ENCODE peak calls at places on chromosomes 7 and 10, in nine cellular contexts. One of them, this sample, is unnamed.

GRCh38 chr7:45876519-45876918 is 3.6 kb upstream of the CCDC201 start:
- DNase-seq in brain microvascular endothelial cell: no peak
- DNase-seq in HCT116: no peak
- DNase-seq in H7: no peak
- DNase-seq in IMR-90: no peak
- DNase-seq in right cardiac atrium: no peak
- DNase-seq in HL-60: no peak
- DNase-seq in NT2/D1: no peak
- DNase-seq in trophoblast cell: no peak
- DNase-seq in this sample: no peak

GRCh38 chr10:84097787-84098353 is 41.4 kb upstream of the GHITM start:
- DNase-seq in brain microvascular endothelial cell: no peak
- DNase-seq in HCT116: no peak
- DNase-seq in H7: peak; percentile 26
- DNase-seq in IMR-90: peak; percentile 10
- DNase-seq in right cardiac atrium: no peak
- DNase-seq in HL-60: no peak
- DNase-seq in NT2/D1: no peak
- DNase-seq in trophoblast cell: no peak
- DNase-seq in this sample: no peak

GRCh38 chr7:76394962-76395361 is 14.5 kb downstream of the SSC4D start:
- DNase-seq in brain microvascular endothelial cell: no peak
- DNase-seq in HCT116: no peak
- DNase-seq in H7: peak; percentile 19
- DNase-seq in IMR-90: no peak
- DNase-seq in right cardiac atrium: no peak
- DNase-seq in HL-60: peak; percentile 23
- DNase-seq in NT2/D1: no peak
- DNase-seq in trophoblast cell: no peak
- DNase-seq in this sample: no peak

GRCh38 chr7:104926189-104926904 is 87.7 kb upstream of the KMT2E start:
- DNase-seq in brain microvascular endothelial cell: no peak
- DNase-seq in HCT116: no peak
- DNase-seq in H7: no peak
- DNase-seq in IMR-90: no peak
- DNase-seq in right cardiac atrium: no peak
- DNase-seq in HL-60: no peak
- DNase-seq in NT2/D1: no peak
- DNase-seq in trophoblast cell: no peak
- DNase-seq in this sample: no peak

GRCh38 chr7:153886506-153887391 is 165.4 kb upstream of the DPP6 start:
- DNase-seq in brain microvascular endothelial cell: no peak
- DNase-seq in HCT116: no peak
- DNase-seq in H7: peak; percentile 87
- DNase-seq in IMR-90: no peak
- DNase-seq in right cardiac atrium: peak; percentile 7
- DNase-seq in HL-60: no peak
- DNase-seq in NT2/D1: peak; percentile 32
- DNase-seq in trophoblast cell: no peak
- DNase-seq in this sample: no peak

GRCh38 chr7:72077776-72078175 is 334.4 kb downstream of the CALN1 start:
- DNase-seq in brain microvascular endothelial cell: no peak
- DNase-seq in HCT116: no peak
- DNase-seq in H7: no peak
- DNase-seq in IMR-90: no peak
- DNase-seq in right cardiac atrium: no peak
- DNase-seq in HL-60: no peak
- DNase-seq in NT2/D1: no peak
- DNase-seq in trophoblast cell: no peak
- DNase-seq in this sample: no peak

GRCh38 chr7:46651561-46652088 is 730.6 kb upstream of the IGFBP3 start:
- DNase-seq in brain microvascular endothelial cell: no peak
- DNase-seq in HCT116: peak; percentile 47
- DNase-seq in H7: no peak
- DNase-seq in IMR-90: no peak
- DNase-seq in right cardiac atrium: no peak
- DNase-seq in HL-60: no peak
- DNase-seq in NT2/D1: no peak
- DNase-seq in trophoblast cell: peak; percentile 57
- DNase-seq in this sample: no peak

GRCh38 chr10:19930936-19931859 is 115.0 kb downstream of the PLXDC2 start:
- DNase-seq in brain microvascular endothelial cell: peak; percentile 56
- DNase-seq in HCT116: no peak
- DNase-seq in H7: no peak
- DNase-seq in IMR-90: peak; percentile 70
- DNase-seq in right cardiac atrium: no peak
- DNase-seq in HL-60: no peak
- DNase-seq in NT2/D1: no peak
- DNase-seq in trophoblast cell: no peak
- DNase-seq in this sample: peak; percentile 29

GRCh38 chr7:128883622-128884549 is 21.2 kb downstream of the ATP6V1F start:
- DNase-seq in brain microvascular endothelial cell: peak; percentile 70
- DNase-seq in HCT116: peak; percentile 58
- DNase-seq in H7: peak; percentile 98
- DNase-seq in IMR-90: peak; percentile 54
- DNase-seq in right cardiac atrium: peak; percentile 83
- DNase-seq in HL-60: peak; percentile 83
- DNase-seq in NT2/D1: peak; percentile 78
- DNase-seq in trophoblast cell: peak; percentile 81
- DNase-seq in this sample: no peak

GRCh38 chr10:132845780-132846595 is 60.0 kb upstream of the NKX6-2 start:
- DNase-seq in brain microvascular endothelial cell: no peak
- DNase-seq in HCT116: no peak
- DNase-seq in H7: peak; percentile 51
- DNase-seq in IMR-90: no peak
- DNase-seq in right cardiac atrium: no peak
- DNase-seq in HL-60: no peak
- DNase-seq in NT2/D1: no peak
- DNase-seq in trophoblast cell: no peak
- DNase-seq in this sample: no peak
- H3K27me3 ChIP-seq in brain microvascular endothelial cell: no peaks in the 10 kb centered on the region
- H3K27me3 ChIP-seq in HCT116: no peaks in the 10 kb centered on the region
- H3K27me3 ChIP-seq in H7: no peaks in the 10 kb centered on the region
- H3K27me3 ChIP-seq in IMR-90: peaks cover 28% of the 10 kb centered on the region
- H3K27me3 ChIP-seq in right cardiac atrium: no peaks in the 10 kb centered on the region
- H3K27me3 ChIP-seq in HL-60: peaks cover 4% of the 10 kb centered on the region
- H3K27me3 ChIP-seq in NT2/D1: no peaks in the 10 kb centered on the region
- H3K27me3 ChIP-seq in trophoblast cell: no peaks in the 10 kb centered on the region
- H3K27me3 ChIP-seq in this sample: peaks cover 20% of the 10 kb centered on the region

DNA sequence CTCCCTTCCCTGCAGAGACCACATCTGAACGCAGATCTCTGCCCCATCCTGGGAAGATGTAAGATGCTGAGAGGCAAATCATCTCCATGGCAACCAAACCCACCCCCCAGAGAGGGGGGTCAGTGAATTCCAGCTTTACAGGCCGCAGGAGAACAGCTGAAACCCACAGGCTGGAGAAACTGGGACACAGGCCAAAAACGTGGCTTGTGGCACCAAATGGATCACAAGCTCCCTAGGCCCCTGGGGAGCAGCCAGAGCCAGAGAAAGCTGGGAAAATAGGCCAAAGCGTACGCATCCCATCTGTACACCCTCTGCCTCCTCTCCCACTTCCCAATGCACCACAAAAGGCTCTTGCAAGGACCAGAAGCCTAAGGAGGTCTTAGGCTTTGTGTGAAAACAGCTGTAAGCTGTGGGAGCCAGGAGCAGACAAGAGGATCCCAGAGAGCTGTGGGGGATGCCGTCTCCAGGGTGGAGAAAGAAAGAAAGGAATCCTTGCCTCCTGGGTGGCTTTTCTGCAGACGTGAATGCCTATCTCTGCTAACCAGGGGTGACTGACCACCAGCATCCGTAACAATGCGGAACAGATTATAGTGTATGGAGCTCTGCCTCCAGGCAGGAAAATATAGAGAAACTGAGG is 59.5 kb downstream of the TMEM130 start:
- DNase-seq in brain microvascular endothelial cell: no peak
- DNase-seq in HCT116: no peak
- DNase-seq in H7: no peak
- DNase-seq in IMR-90: no peak
- DNase-seq in right cardiac atrium: no peak
- DNase-seq in HL-60: no peak
- DNase-seq in NT2/D1: no peak
- DNase-seq in trophoblast cell: no peak
- DNase-seq in this sample: no peak
- H3K27me3 ChIP-seq in brain microvascular endothelial cell: no peaks in the 10 kb centered on the region
- H3K27me3 ChIP-seq in HCT116: no peaks in the 10 kb centered on the region
- H3K27me3 ChIP-seq in H7: no peaks in the 10 kb centered on the region
- H3K27me3 ChIP-seq in IMR-90: no peaks in the 10 kb centered on the region
- H3K27me3 ChIP-seq in right cardiac atrium: no peaks in the 10 kb centered on the region
- H3K27me3 ChIP-seq in HL-60: no peaks in the 10 kb centered on the region
- H3K27me3 ChIP-seq in NT2/D1: no peaks in the 10 kb centered on the region
- H3K27me3 ChIP-seq in trophoblast cell: no peaks in the 10 kb centered on the region
- H3K27me3 ChIP-seq in this sample: no peaks in the 10 kb centered on the region

GRCh38 chr10:86372119-86372784 is 5.7 kb upstream of the GRID1 start:
- DNase-seq in brain microvascular endothelial cell: no peak
- DNase-seq in HCT116: no peak
- DNase-seq in H7: no peak
- DNase-seq in IMR-90: no peak
- DNase-seq in right cardiac atrium: no peak
- DNase-seq in HL-60: no peak
- DNase-seq in NT2/D1: no peak
- DNase-seq in trophoblast cell: no peak
- DNase-seq in this sample: no peak
- H3K27me3 ChIP-seq in brain microvascular endothelial cell: peaks cover 20% of the 10 kb centered on the region
- H3K27me3 ChIP-seq in HCT116: no peaks in the 10 kb centered on the region
- H3K27me3 ChIP-seq in H7: peaks cover 59% of the 10 kb centered on the region
- H3K27me3 ChIP-seq in IMR-90: peaks cover 70% of the 10 kb centered on the region
- H3K27me3 ChIP-seq in right cardiac atrium: no peaks in the 10 kb centered on the region
- H3K27me3 ChIP-seq in HL-60: peaks cover 14% of the 10 kb centered on the region
- H3K27me3 ChIP-seq in NT2/D1: peaks cover 41% of the 10 kb centered on the region
- H3K27me3 ChIP-seq in trophoblast cell: peaks cover 31% of the 10 kb centered on the region
- H3K27me3 ChIP-seq in this sample: peaks cover 57% of the 10 kb centered on the region

DNA sequence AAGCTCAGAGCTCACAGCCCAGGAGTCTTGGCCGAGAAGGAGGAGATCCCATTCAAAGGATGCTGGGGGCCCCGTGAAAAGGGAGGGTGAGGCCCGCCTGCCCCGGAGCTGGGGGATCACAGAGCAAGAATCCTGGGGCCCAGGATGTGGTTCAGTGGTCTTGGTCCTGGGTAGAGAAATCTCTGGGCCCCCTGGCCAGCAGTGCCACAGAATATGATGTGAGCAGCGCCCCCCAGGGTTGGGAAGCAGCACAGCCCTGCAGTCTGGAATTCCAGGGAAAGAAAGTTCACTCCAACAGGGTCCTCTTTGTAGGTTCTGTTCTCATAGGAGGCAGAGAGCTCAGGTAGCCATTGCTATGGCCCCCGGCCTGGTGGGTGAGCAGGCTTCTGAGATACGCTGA is 77.6 kb upstream of the GNA12 start:
- DNase-seq in brain microvascular endothelial cell: no peak
- DNase-seq in HCT116: no peak
- DNase-seq in H7: peak; percentile 91
- DNase-seq in IMR-90: no peak
- DNase-seq in right cardiac atrium: no peak
- DNase-seq in HL-60: no peak
- DNase-seq in NT2/D1: no peak
- DNase-seq in trophoblast cell: no peak
- DNase-seq in this sample: no peak
- H3K27me3 ChIP-seq in brain microvascular endothelial cell: peaks cover 2% of the 10 kb centered on the region
- H3K27me3 ChIP-seq in HCT116: no peaks in the 10 kb centered on the region
- H3K27me3 ChIP-seq in H7: no peaks in the 10 kb centered on the region
- H3K27me3 ChIP-seq in IMR-90: peaks cover 17% of the 10 kb centered on the region
- H3K27me3 ChIP-seq in right cardiac atrium: no peaks in the 10 kb centered on the region
- H3K27me3 ChIP-seq in HL-60: no peaks in the 10 kb centered on the region
- H3K27me3 ChIP-seq in NT2/D1: no peaks in the 10 kb centered on the region
- H3K27me3 ChIP-seq in trophoblast cell: no peaks in the 10 kb centered on the region
- H3K27me3 ChIP-seq in this sample: peaks cover 21% of the 10 kb centered on the region

GRCh38 chr7:155356323-155357105 is 58.8 kb downstream of the INSIG1 start:
- DNase-seq in brain microvascular endothelial cell: peak; percentile 18
- DNase-seq in HCT116: peak; percentile 31
- DNase-seq in H7: peak; percentile 90
- DNase-seq in IMR-90: no peak
- DNase-seq in right cardiac atrium: no peak
- DNase-seq in HL-60: no peak
- DNase-seq in NT2/D1: no peak
- DNase-seq in trophoblast cell: no peak
- DNase-seq in this sample: no peak
- H3K27me3 ChIP-seq in brain microvascular endothelial cell: peaks cover 23% of the 10 kb centered on the region
- H3K27me3 ChIP-seq in HCT116: peaks cover 8% of the 10 kb centered on the region
- H3K27me3 ChIP-seq in H7: no peaks in the 10 kb centered on the region
- H3K27me3 ChIP-seq in IMR-90: peaks cover 32% of the 10 kb centered on the region
- H3K27me3 ChIP-seq in right cardiac atrium: no peaks in the 10 kb centered on the region
- H3K27me3 ChIP-seq in HL-60: no peaks in the 10 kb centered on the region
- H3K27me3 ChIP-seq in NT2/D1: peaks cover 4% of the 10 kb centered on the region
- H3K27me3 ChIP-seq in trophoblast cell: no peaks in the 10 kb centered on the region
- H3K27me3 ChIP-seq in this sample: peaks cover 21% of the 10 kb centered on the region

GRCh38 chr10:70914316-70914864 is 26.0 kb upstream of the PCBD1 start:
- DNase-seq in brain microvascular endothelial cell: no peak
- DNase-seq in HCT116: no peak
- DNase-seq in H7: no peak
- DNase-seq in IMR-90: no peak
- DNase-seq in right cardiac atrium: no peak
- DNase-seq in HL-60: no peak
- DNase-seq in NT2/D1: no peak
- DNase-seq in trophoblast cell: no peak
- DNase-seq in this sample: no peak
- H3K27me3 ChIP-seq in brain microvascular endothelial cell: peaks cover 18% of the 10 kb centered on the region
- H3K27me3 ChIP-seq in HCT116: peaks cover 4% of the 10 kb centered on the region
- H3K27me3 ChIP-seq in H7: no peaks in the 10 kb centered on the region
- H3K27me3 ChIP-seq in IMR-90: peaks cover 64% of the 10 kb centered on the region
- H3K27me3 ChIP-seq in right cardiac atrium: no peaks in the 10 kb centered on the region
- H3K27me3 ChIP-seq in HL-60: no peaks in the 10 kb centered on the region
- H3K27me3 ChIP-seq in NT2/D1: no peaks in the 10 kb centered on the region
- H3K27me3 ChIP-seq in trophoblast cell: peaks cover 2% of the 10 kb centered on the region
- H3K27me3 ChIP-seq in this sample: peaks cover 39% of the 10 kb centered on the region

DNA sequence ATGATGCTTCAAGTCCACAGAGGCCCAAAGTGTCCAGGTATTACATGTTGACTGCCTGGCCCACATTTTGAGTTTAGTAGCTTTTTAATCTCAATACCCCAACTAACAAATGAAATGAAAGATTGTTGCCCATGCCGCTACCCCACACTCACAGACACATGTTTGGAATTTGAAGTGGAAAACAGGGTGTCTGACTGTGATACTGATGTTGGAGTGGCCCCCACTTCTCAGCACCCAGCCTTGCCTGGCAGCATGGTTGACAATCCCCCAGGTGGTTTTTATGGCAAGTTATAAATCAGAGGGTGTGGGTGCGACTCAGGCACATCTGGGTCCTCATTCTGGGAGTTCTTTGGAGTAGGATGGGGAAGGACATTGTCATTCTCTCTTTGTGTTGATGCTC is 314.7 kb upstream of the ZNF32 start:
- DNase-seq in brain microvascular endothelial cell: no peak
- DNase-seq in HCT116: no peak
- DNase-seq in H7: no peak
- DNase-seq in IMR-90: no peak
- DNase-seq in right cardiac atrium: no peak
- DNase-seq in HL-60: no peak
- DNase-seq in NT2/D1: no peak
- DNase-seq in trophoblast cell: no peak
- DNase-seq in this sample: no peak
- H3K27me3 ChIP-seq in brain microvascular endothelial cell: no peaks in the 10 kb centered on the region
- H3K27me3 ChIP-seq in HCT116: peaks cover 33% of the 10 kb centered on the region
- H3K27me3 ChIP-seq in H7: no peaks in the 10 kb centered on the region
- H3K27me3 ChIP-seq in IMR-90: peaks cover 35% of the 10 kb centered on the region
- H3K27me3 ChIP-seq in right cardiac atrium: no peaks in the 10 kb centered on the region
- H3K27me3 ChIP-seq in HL-60: peaks cover 7% of the 10 kb centered on the region
- H3K27me3 ChIP-seq in NT2/D1: no peaks in the 10 kb centered on the region
- H3K27me3 ChIP-seq in trophoblast cell: no peaks in the 10 kb centered on the region
- H3K27me3 ChIP-seq in this sample: peaks cover 22% of the 10 kb centered on the region